ENCODE peak calls at places on chromosome 22, in six cellular contexts. One of them, this sample, is unnamed.

GRCh38 chr22:35335936-35336781 is 36.5 kb downstream of the TOM1 start:
- DNase-seq in colonic mucosa: no peak
- DNase-seq in psoas muscle: no peak
- DNase-seq in fibroblast of the aortic adventitia: no peak
- DNase-seq in WTC11: no peak
- DNase-seq in DND-41: peak; percentile 19
- DNase-seq in this sample: no peak

GRCh38 chr22:46458525-46458924 is 78.9 kb downstream of the CELSR1 start:
- DNase-seq in colonic mucosa: no peak
- DNase-seq in psoas muscle: no peak
- DNase-seq in fibroblast of the aortic adventitia: no peak
- DNase-seq in WTC11: no peak
- DNase-seq in DND-41: no peak
- DNase-seq in this sample: no peak

GRCh38 chr22:36445158-36445668 is 36.2 kb downstream of the TXN2 start:
- DNase-seq in colonic mucosa: no peak
- DNase-seq in psoas muscle: peak; percentile 51
- DNase-seq in fibroblast of the aortic adventitia: peak; percentile 90
- DNase-seq in WTC11: no peak
- DNase-seq in DND-41: no peak
- DNase-seq in this sample: no peak

GRCh38 chr22:18078329-18079041 is 695 bp downstream of the PEX26 start:
- DNase-seq in colonic mucosa: peak; percentile 70
- DNase-seq in psoas muscle: peak; percentile 36
- DNase-seq in fibroblast of the aortic adventitia: peak; percentile 21
- DNase-seq in WTC11: peak; percentile 34
- DNase-seq in DND-41: peak; percentile 48
- DNase-seq in this sample: no peak

GRCh38 chr22:35638408-35638807 is 9.8 kb upstream of the APOL6 start:
- DNase-seq in colonic mucosa: peak; percentile 67
- DNase-seq in psoas muscle: peak; percentile 88
- DNase-seq in fibroblast of the aortic adventitia: peak; percentile 95
- DNase-seq in WTC11: no peak
- DNase-seq in DND-41: no peak
- DNase-seq in this sample: no peak

GRCh38 chr22:45564349-45565030 is 61.8 kb downstream of the FBLN1 start:
- DNase-seq in colonic mucosa: no peak
- DNase-seq in psoas muscle: no peak
- DNase-seq in fibroblast of the aortic adventitia: no peak
- DNase-seq in WTC11: no peak
- DNase-seq in DND-41: no peak
- DNase-seq in this sample: no peak

GRCh38 chr22:37020192-37020479 is 594 bp downstream of the MPST start:
- DNase-seq in colonic mucosa: peak; percentile 80
- DNase-seq in psoas muscle: no peak
- DNase-seq in fibroblast of the aortic adventitia: peak; percentile 60
- DNase-seq in WTC11: no peak
- DNase-seq in DND-41: no peak
- DNase-seq in this sample: no peak

GRCh38 chr22:36829370-36830002 is 12.7 kb upstream of the PVALB start:
- DNase-seq in colonic mucosa: no peak
- DNase-seq in psoas muscle: no peak
- DNase-seq in fibroblast of the aortic adventitia: no peak
- DNase-seq in WTC11: no peak
- DNase-seq in DND-41: no peak
- DNase-seq in this sample: no peak

GRCh38 chr22:39901519-39902146 is 749 bp downstream of the GRAP2 start:
- DNase-seq in colonic mucosa: no peak
- DNase-seq in psoas muscle: no peak
- DNase-seq in fibroblast of the aortic adventitia: no peak
- DNase-seq in WTC11: no peak
- DNase-seq in DND-41: no peak
- DNase-seq in this sample: no peak

GRCh38 chr22:44821741-44822425 is 69.5 kb downstream of the ARHGAP8 start:
- DNase-seq in colonic mucosa: no peak
- DNase-seq in psoas muscle: no peak
- DNase-seq in fibroblast of the aortic adventitia: no peak
- DNase-seq in WTC11: no peak
- DNase-seq in DND-41: no peak
- DNase-seq in this sample: no peak

GRCh38 chr22:23815781-23816551 is 22.8 kb downstream of the DERL3 start:
- DNase-seq in colonic mucosa: no peak
- DNase-seq in psoas muscle: no peak
- DNase-seq in fibroblast of the aortic adventitia: no peak
- DNase-seq in WTC11: no peak
- DNase-seq in DND-41: no peak
- DNase-seq in this sample: no peak

GRCh38 chr22:24060375-24060788 is 49.3 kb downstream of the CABIN1 start:
- DNase-seq in colonic mucosa: no peak
- DNase-seq in psoas muscle: no peak
- DNase-seq in fibroblast of the aortic adventitia: peak; percentile 91
- DNase-seq in WTC11: no peak
- DNase-seq in DND-41: no peak
- DNase-seq in this sample: no peak

GRCh38 chr22:19679476-19680099 is 34.7 kb upstream of the SEPTIN5 start:
- DNase-seq in colonic mucosa: peak; percentile 37
- DNase-seq in psoas muscle: peak; percentile 65
- DNase-seq in fibroblast of the aortic adventitia: peak; percentile 12
- DNase-seq in WTC11: peak; percentile 91
- DNase-seq in DND-41: peak; percentile 25
- DNase-seq in this sample: peak; percentile 26

GRCh38 chr22:19800306-19800705 is 39.7 kb downstream of the TBX1 start:
- DNase-seq in colonic mucosa: no peak
- DNase-seq in psoas muscle: no peak
- DNase-seq in fibroblast of the aortic adventitia: no peak
- DNase-seq in WTC11: no peak
- DNase-seq in DND-41: no peak
- DNase-seq in this sample: no peak

GRCh38 chr22:48137640-48138039 is 1375.2 kb downstream of the TBC1D22A start:
- DNase-seq in colonic mucosa: no peak
- DNase-seq in psoas muscle: no peak
- DNase-seq in fibroblast of the aortic adventitia: no peak
- DNase-seq in WTC11: no peak
- DNase-seq in DND-41: no peak
- DNase-seq in this sample: no peak

GRCh38 chr22:22928666-22929380 is 41.2 kb downstream of the IGLL5 start:
- DNase-seq in colonic mucosa: peak; percentile 28
- DNase-seq in psoas muscle: no peak
- DNase-seq in fibroblast of the aortic adventitia: peak; percentile 56
- DNase-seq in WTC11: no peak
- DNase-seq in DND-41: peak; percentile 91
- DNase-seq in this sample: no peak

GRCh38 chr22:38034884-38035529 is 22.2 kb upstream of the PICK1 start:
- DNase-seq in colonic mucosa: no peak
- DNase-seq in psoas muscle: no peak
- DNase-seq in fibroblast of the aortic adventitia: no peak
- DNase-seq in WTC11: no peak
- DNase-seq in DND-41: no peak
- DNase-seq in this sample: no peak

GRCh38 chr22:24134090-24134846 is 47.0 kb upstream of the SUSD2 start:
- DNase-seq in colonic mucosa: no peak
- DNase-seq in psoas muscle: no peak
- DNase-seq in fibroblast of the aortic adventitia: no peak
- DNase-seq in WTC11: no peak
- DNase-seq in DND-41: peak; percentile 53
- DNase-seq in this sample: peak; percentile 65

GRCh38 chr22:20087319-20088262 is 7.5 kb downstream of the DGCR8 start:
- DNase-seq in colonic mucosa: no peak
- DNase-seq in psoas muscle: no peak
- DNase-seq in fibroblast of the aortic adventitia: no peak
- DNase-seq in WTC11: no peak
- DNase-seq in DND-41: no peak
- DNase-seq in this sample: no peak

GRCh38 chr22:23556026-23556620 is 24.0 kb downstream of the IGLL1 start:
- DNase-seq in colonic mucosa: no peak
- DNase-seq in psoas muscle: no peak
- DNase-seq in fibroblast of the aortic adventitia: no peak
- DNase-seq in WTC11: no peak
- DNase-seq in DND-41: no peak
- DNase-seq in this sample: no peak

GRCh38 chr22:37599161-37599560 is 9.5 kb upstream of the GGA1 start:
- DNase-seq in colonic mucosa: peak; percentile 94
- DNase-seq in psoas muscle: no peak
- DNase-seq in fibroblast of the aortic adventitia: no peak
- DNase-seq in WTC11: no peak
- DNase-seq in DND-41: no peak
- DNase-seq in this sample: no peak

GRCh38 chr22:46149493-46149997 is 781 bp upstream of the PPARA start:
- DNase-seq in colonic mucosa: peak; percentile 84
- DNase-seq in psoas muscle: peak; percentile 54
- DNase-seq in fibroblast of the aortic adventitia: no peak
- DNase-seq in WTC11: peak; percentile 56
- DNase-seq in DND-41: peak; percentile 69
- DNase-seq in this sample: no peak

GRCh38 chr22:17172172-17172833 is 13.2 kb upstream of the HDHD5 start:
- DNase-seq in colonic mucosa: no peak
- DNase-seq in psoas muscle: peak; percentile 34
- DNase-seq in fibroblast of the aortic adventitia: no peak
- DNase-seq in WTC11: peak; percentile 65
- DNase-seq in DND-41: no peak
- DNase-seq in this sample: no peak

GRCh38 chr22:17878970-17879369 is 104.7 kb upstream of the BID start:
- DNase-seq in colonic mucosa: no peak
- DNase-seq in psoas muscle: no peak
- DNase-seq in fibroblast of the aortic adventitia: no peak
- DNase-seq in WTC11: no peak
- DNase-seq in DND-41: no peak
- DNase-seq in this sample: no peak

GRCh38 chr22:38243007-38243775 is 29.6 kb downstream of the TMEM184B start:
- DNase-seq in colonic mucosa: peak; percentile 89
- DNase-seq in psoas muscle: no peak
- DNase-seq in fibroblast of the aortic adventitia: no peak
- DNase-seq in WTC11: no peak
- DNase-seq in DND-41: no peak
- DNase-seq in this sample: peak; percentile 70

GRCh38 chr22:45742866-45743450 is 71.3 kb downstream of the ATXN10 start:
- DNase-seq in colonic mucosa: no peak
- DNase-seq in psoas muscle: peak; percentile 44
- DNase-seq in fibroblast of the aortic adventitia: peak; percentile 68
- DNase-seq in WTC11: no peak
- DNase-seq in DND-41: no peak
- DNase-seq in this sample: no peak

GRCh38 chr22:42338502-42338901 is 68.0 kb upstream of the TCF20 start:
- DNase-seq in colonic mucosa: peak; percentile 65
- DNase-seq in psoas muscle: no peak
- DNase-seq in fibroblast of the aortic adventitia: no peak
- DNase-seq in WTC11: no peak
- DNase-seq in DND-41: no peak
- DNase-seq in this sample: no peak

GRCh38 chr22:46022881-46023512 is 46.0 kb upstream of the WNT7B start:
- DNase-seq in colonic mucosa: no peak
- DNase-seq in psoas muscle: no peak
- DNase-seq in fibroblast of the aortic adventitia: no peak
- DNase-seq in WTC11: peak; percentile 7
- DNase-seq in DND-41: no peak
- DNase-seq in this sample: no peak

GRCh38 chr22:30314918-30315317 is 11.8 kb downstream of the TBC1D10A start:
- DNase-seq in colonic mucosa: no peak
- DNase-seq in psoas muscle: no peak
- DNase-seq in fibroblast of the aortic adventitia: no peak
- DNase-seq in WTC11: no peak
- DNase-seq in DND-41: no peak
- DNase-seq in this sample: no peak

DNA sequence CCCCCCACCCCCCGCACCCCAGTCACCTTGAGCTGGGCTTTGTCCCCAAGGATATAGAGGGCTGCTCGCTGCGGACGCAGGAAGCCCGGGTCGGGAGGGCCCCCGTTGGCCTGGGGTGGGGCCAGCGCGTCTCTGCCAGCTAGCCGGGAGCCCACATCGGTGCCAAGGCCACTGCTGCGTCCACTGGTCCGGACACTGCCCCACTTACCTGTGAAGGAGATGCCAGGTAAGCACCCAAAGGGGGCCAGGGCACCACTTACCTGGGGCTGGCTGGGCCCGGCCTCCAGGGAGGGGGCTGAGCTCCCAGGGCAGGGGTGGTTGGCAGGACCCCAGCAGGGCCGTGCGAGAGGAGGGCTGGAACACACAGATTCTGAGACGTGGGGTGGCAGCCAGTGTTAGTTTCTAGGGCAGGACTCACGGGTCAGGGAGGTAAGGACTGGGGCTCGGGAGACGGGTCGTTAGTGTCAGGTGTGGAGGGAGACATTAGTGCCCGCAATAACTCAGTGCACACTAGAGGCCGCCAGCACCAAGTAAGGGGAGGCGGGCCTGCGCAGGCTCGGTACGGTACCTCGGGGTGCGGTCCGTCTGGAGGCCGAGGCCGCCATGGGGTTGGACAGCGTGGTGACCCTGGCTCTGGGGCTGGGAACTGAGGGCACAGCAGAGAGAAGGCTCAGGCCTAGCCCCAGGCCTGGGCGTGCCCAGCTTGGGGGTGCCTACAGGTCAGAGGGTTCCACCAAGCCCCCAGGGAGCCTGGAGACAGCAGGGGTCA is 18.2 kb downstream of the SBF1 start:
- DNase-seq in colonic mucosa: no peak
- DNase-seq in psoas muscle: no peak
- DNase-seq in fibroblast of the aortic adventitia: no peak
- DNase-seq in WTC11: peak; percentile 60
- DNase-seq in DND-41: no peak
- DNase-seq in this sample: no peak
- TF ChIP-seq CTCF in colonic mucosa: no peak
- TF ChIP-seq CTCF in psoas muscle: no peak
- TF ChIP-seq CTCF in fibroblast of the aortic adventitia: no peak
- TF ChIP-seq CTCF in WTC11: no peak
- TF ChIP-seq CTCF in DND-41: peak; percentile 61
- TF ChIP-seq CTCF in this sample: peak; percentile 34

DNA sequence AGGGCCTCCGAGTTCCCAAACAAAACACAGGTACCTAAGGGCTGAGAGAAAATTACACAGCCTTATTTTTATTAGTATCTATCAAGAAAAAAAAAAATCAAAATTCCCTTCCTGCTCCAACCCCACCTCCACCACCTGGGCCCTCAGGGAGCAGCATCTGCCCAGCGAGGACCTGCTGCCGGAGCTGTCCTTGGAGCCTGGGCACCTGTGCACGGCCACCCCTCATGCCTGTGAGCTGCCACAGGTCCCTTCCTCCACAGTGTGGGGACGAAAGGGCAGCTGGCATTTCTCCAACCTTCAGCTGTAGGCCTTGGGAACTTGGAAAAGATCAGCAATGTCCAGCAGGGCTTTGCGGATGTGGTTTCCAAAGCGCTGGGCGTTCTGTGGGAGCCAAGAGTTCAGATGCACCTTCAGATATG is 6.3 kb upstream of the SYCE3 start:
- DNase-seq in colonic mucosa: no peak
- DNase-seq in psoas muscle: no peak
- DNase-seq in fibroblast of the aortic adventitia: no peak
- DNase-seq in WTC11: no peak
- DNase-seq in DND-41: no peak
- DNase-seq in this sample: no peak
- TF ChIP-seq CTCF in colonic mucosa: no peak
- TF ChIP-seq CTCF in psoas muscle: no peak
- TF ChIP-seq CTCF in fibroblast of the aortic adventitia: no peak
- TF ChIP-seq CTCF in WTC11: no peak
- TF ChIP-seq CTCF in DND-41: no peak
- TF ChIP-seq CTCF in this sample: no peak

GRCh38 chr22:29307658-29308147 is 1.3 kb downstream of the GAS2L1 start:
- DNase-seq in colonic mucosa: no peak
- DNase-seq in psoas muscle: no peak
- DNase-seq in fibroblast of the aortic adventitia: no peak
- DNase-seq in WTC11: no peak
- DNase-seq in DND-41: no peak
- DNase-seq in this sample: no peak
- TF ChIP-seq CTCF in colonic mucosa: no peak
- TF ChIP-seq CTCF in psoas muscle: no peak
- TF ChIP-seq CTCF in fibroblast of the aortic adventitia: no peak
- TF ChIP-seq CTCF in WTC11: no peak
- TF ChIP-seq CTCF in DND-41: no peak
- TF ChIP-seq CTCF in this sample: peak; percentile 7

GRCh38 chr22:21867528-21868266 is at the start of gene MAPK1:
- DNase-seq in colonic mucosa: peak; percentile 95
- DNase-seq in psoas muscle: peak; percentile 95
- DNase-seq in fibroblast of the aortic adventitia: peak; percentile 80
- DNase-seq in WTC11: peak; percentile 94
- DNase-seq in DND-41: peak; percentile 95
- DNase-seq in this sample: peak; percentile 86
- TF ChIP-seq CTCF in colonic mucosa: peak; percentile 21
- TF ChIP-seq CTCF in psoas muscle: peak; percentile 38
- TF ChIP-seq CTCF in fibroblast of the aortic adventitia: peak; percentile 32
- TF ChIP-seq CTCF in WTC11: no peak
- TF ChIP-seq CTCF in DND-41: peak; percentile 51
- TF ChIP-seq CTCF in this sample: peak; percentile 51